ENCODE peak calls at places on chromosomes 5 and 9, in five cellular contexts. T is fibroblast of mammary gland, J is cardiac fibroblast, G is psoas muscle, X is spleen. H is an unnamed sample.

GRCh38 chr9:69155341-69156030 is 18.6 kb upstream of the TJP2 start:
- DNase-seq in G (no peak), J (no peak), X (no peak), T (no peak), H (no peak)

GRCh38 chr5:91212336-91213092 is 170.6 kb downstream of the ARRDC3 start:
- DNase-seq in J (peak; percentile 94), X (no peak), G (no peak), T (peak; percentile 99), H (peak; percentile 96)

GRCh38 chr5:117461403-117461802 is 886.8 kb upstream of the SEMA6A start:
- DNase-seq in J (no peak), X (no peak), G (no peak), T (no peak), H (no peak)

GRCh38 chr9:37968228-37968672 is 64.3 kb upstream of the SLC25A51 start:
- DNase-seq in G (no peak), X (no peak), T (peak; percentile 86), J (peak; percentile 88), H (peak; percentile 68)

GRCh38 chr5:58235279-58235678 is 224.6 kb downstream of the PLK2 start:
- DNase-seq in G (no peak), X (no peak), J (peak; percentile 74), T (peak; percentile 67), H (peak; percentile 42)

GRCh38 chr5:81972496-81972791 is 621 bp downstream of the ATG10 start:
- DNase-seq in G (no peak), J (no peak), T (no peak), X (no peak), H (no peak)

GRCh38 chr9:106450549-106450948 is 412.4 kb upstream of the ZNF462 start:
- DNase-seq in X (no peak), G (peak; percentile 67), T (no peak), J (no peak), H (no peak)

GRCh38 chr9:86082870-86083269 is 16.5 kb downstream of the GOLM1 start:
- DNase-seq in J (no peak), G (no peak), T (no peak), X (no peak), H (no peak)

GRCh38 chr5:84779206-84779605 is 394.5 kb upstream of the EDIL3 start:
- DNase-seq in X (no peak), G (no peak), J (no peak), T (no peak), H (no peak)

GRCh38 chr9:592225-592624 is 249.3 kb upstream of the DMRT1 start:
- DNase-seq in X (no peak), T (no peak), G (no peak), J (no peak), H (no peak)

GRCh38 chr5:127012933-127013332 is 17.4 kb downstream of the MARCHF3 start:
- DNase-seq in J (peak; percentile 84), G (no peak), X (no peak), T (peak; percentile 84), H (peak; percentile 84)

DNA sequence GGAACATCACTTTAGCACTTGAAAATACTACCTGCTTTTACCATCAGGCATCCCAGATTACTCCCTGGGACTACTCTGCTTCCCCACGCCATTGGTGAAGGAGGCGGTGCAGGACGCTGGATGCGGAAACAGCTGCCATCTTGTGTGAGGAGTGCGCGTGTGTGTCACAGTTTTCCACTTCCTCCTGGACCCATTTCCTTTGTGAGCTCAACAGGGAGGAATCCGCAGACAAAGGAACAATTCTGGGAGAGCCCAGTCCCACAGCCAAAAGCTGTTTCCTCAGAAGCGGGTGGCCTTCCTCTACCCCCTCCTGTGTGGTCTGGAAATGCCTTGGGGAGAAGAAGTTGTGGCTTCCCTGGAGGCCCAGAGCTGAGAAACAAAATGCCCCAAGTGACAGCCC is 16.8 kb downstream of the AFAP1L1 start:
- DNase-seq in G (peak; percentile 68), J (peak; percentile 76), T (no peak), X (no peak), H (no peak)
- H3K4me3 ChIP-seq in G (no peak overlapping the region), J (no peak overlapping the region), T (no peak overlapping the region), X (no peak overlapping the region), H (no peak overlapping the region)

DNA sequence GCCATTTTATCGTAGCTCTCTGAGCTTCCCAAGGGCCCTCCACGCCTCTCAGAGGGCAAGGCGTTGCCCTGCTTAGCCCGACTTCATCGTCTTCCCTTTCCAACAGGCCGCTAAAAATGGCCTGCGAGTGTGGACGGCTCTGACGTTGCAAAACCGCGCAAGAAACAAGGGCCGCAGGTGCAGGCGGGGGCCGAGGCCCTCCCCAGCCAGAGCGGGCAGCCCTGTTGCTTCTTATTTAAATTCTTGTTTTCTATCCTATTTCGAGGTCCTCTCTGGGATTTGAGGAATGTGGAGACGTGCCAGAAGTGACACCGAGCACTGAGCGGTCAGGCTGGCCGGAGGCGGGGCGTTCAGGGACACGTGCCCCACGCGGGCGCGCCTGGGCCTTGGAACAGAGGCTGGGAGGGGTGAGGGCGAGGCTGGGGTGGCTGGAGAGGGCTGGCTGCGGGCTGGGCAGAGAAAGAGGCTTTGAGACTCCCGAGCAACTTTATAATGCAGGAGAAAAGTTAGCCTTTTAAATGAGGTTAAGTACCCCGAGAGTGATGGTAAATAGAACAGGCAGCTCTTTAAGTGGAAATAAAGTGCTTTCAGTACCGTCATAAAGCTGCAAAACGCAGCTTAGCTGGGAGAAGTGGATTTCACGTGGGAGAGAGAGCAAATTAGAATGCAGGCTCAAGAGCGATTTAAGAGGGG is 243.6 kb downstream of the AUH start:
- DNase-seq in X (peak; percentile 89), T (peak; percentile 88), J (peak; percentile 77), G (peak; percentile 95), H (peak; percentile 97)
- H3K4me3 ChIP-seq in X (peak overlapping the region; percentile 19), T (peak overlapping the region; percentile 6), J (peak overlapping the region; percentile 16), G (peak overlapping the region; percentile 62), H (peak overlapping the region; percentile 22)

GRCh38 chr9:134641989-134642384 is 384 bp downstream of the COL5A1 start:
- DNase-seq in T (no peak), G (no peak), X (no peak), J (no peak), H (peak; percentile 39)

GRCh38 chr9:134642385-134643181 is 980 bp downstream of the COL5A1 start:
- DNase-seq in J (peak; percentile 77), X (no peak), T (peak; percentile 93), G (peak; percentile 77), H (peak; percentile 94)

GRCh38 chr9:134639994-134640393 is 1.6 kb upstream of the COL5A1 start:
- DNase-seq in T (no peak), G (no peak), J (no peak), X (no peak), H (no peak)

GRCh38 chr9:134640491-134641172 is 971 bp upstream of the COL5A1 start:
- DNase-seq in J (no peak), X (no peak), T (no peak), G (no peak), H (no peak)

GRCh38 chr9:134641173-134641985 is at the start of gene COL5A1:
- DNase-seq in G (peak; percentile 92), X (peak; percentile 85), T (peak; percentile 84), J (peak; percentile 90), H (peak; percentile 96)
- H3K4me3 ChIP-seq in G (peak within 1 kb of the TSS; percentile 64), X (peak within 1 kb of the TSS; percentile 57), T (peak within 1 kb of the TSS; percentile 80), J (peak within 1 kb of the TSS; percentile 84), H (peak within 1 kb of the TSS; percentile 74)

GRCh38 chr5:14753947-14754346 is 89.4 kb downstream of the OTULIN start:
- DNase-seq in T (no peak), J (no peak), G (no peak), X (no peak), H (no peak)

GRCh38 chr5:14762568-14763216 is 98.2 kb downstream of the OTULIN start:
- DNase-seq in J (no peak), X (no peak), G (no peak), T (no peak), H (no peak)

GRCh38 chr5:14760548-14761002 is 96.1 kb downstream of the OTULIN start:
- DNase-seq in G (peak; percentile 83), J (no peak), T (no peak), X (no peak), H (peak; percentile 18)

GRCh38 chr5:14757853-14758252 is 93.3 kb downstream of the OTULIN start:
- DNase-seq in J (no peak), G (no peak), T (no peak), X (no peak), H (no peak)

DNA sequence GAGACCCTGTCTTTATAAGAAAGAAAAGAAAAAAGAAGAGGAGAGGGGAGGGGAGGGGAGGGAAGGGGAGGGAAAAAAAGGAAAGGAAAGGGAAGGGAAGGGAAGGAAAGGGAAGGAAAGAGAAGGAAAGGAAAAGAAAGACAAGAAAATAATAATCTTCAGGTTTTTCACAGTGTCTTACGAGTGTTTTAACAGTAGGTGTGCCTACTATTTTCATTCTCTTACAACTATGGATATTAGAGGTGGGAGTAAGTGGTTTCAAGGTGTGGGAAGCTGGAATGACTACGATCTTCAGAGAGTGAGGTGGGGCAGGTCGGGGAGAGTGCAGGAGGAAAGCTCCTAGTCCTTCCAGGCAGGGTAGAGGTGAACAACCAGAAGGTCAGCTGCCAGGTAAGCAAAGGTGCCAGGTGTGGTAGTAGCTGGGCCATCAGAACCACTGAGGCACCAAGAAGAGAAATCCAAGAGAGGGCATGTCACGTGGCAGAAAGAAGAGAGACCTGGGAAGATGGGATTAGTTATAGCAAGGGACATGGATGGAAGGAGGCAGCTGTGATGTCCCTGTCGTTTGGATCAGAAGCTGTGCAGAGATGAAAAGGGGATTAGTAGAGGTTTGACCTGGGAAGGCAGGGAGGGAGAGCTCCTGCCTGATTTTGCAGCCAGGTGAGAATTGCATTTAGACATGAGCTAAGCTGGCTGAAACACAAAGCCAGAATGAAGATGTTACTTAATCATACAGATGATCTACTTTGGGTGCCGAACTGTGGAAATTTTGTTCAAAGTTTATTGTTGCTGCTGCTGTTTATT is 95.4 kb downstream of the OTULIN start:
- DNase-seq in J (no peak), X (no peak), G (no peak), T (no peak), H (no peak)
- H3K4me3 ChIP-seq in J (no peak overlapping the region), X (no peak overlapping the region), G (no peak overlapping the region), T (no peak overlapping the region), H (no peak overlapping the region)

GRCh38 chr9:75146229-75146628 is 57.9 kb downstream of the OSTF1 start:
- DNase-seq in X (no peak), T (peak; percentile 32), G (no peak), J (peak; percentile 52), H (peak; percentile 69)

GRCh38 chr9:75138260-75139040 is 50.1 kb downstream of the OSTF1 start:
- DNase-seq in J (no peak), X (no peak), G (no peak), T (no peak), H (no peak)

GRCh38 chr9:75140261-75140660 is 51.9 kb downstream of the OSTF1 start:
- DNase-seq in T (no peak), G (no peak), X (no peak), J (no peak), H (no peak)

GRCh38 chr9:75139201-75139600 is 50.9 kb downstream of the OSTF1 start:
- DNase-seq in X (no peak), J (no peak), T (no peak), G (no peak), H (no peak)

DNA sequence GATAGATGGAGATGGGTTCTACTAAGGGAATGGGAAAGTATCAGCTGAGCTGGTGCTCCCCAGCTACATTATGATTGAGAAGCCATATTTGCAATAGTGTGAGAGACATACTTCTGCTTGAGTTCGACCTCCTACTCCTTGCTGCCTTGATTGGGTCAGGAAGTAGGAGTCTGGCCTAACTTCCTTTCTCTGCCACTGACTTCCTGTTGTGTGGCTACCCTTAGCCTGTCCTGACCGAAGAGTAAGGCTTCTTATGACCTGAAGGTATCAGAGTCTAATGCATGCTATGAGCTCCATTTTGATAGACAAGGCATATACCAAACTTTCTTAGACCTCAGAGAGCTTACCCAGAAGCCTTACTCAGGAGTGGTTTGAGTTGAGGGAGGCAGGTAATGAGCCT is 53.9 kb downstream of the OSTF1 start:
- DNase-seq in J (no peak), T (no peak), G (no peak), X (no peak), H (no peak)
- H3K4me3 ChIP-seq in J (no peak overlapping the region), T (no peak overlapping the region), G (no peak overlapping the region), X (no peak overlapping the region), H (no peak overlapping the region)